ENCODE peak calls at places on chromosome X, in four cellular contexts. P is heart left ventricle, M is prostate gland, Z is transverse colon. N is an unnamed sample.

GRCh38 chrX:103488332-103488731 is 31.0 kb downstream of the RAB40A start:
- DNase-seq in P (no peak), M (no peak), Z (no peak), N (peak; percentile 14)

GRCh38 chrX:96611619-96612362 is 72.9 kb upstream of the DIAPH2 start:
- DNase-seq in M (no peak), P (no peak), Z (no peak), N (no peak)

GRCh38 chrX:96314974-96315373 is 369.7 kb upstream of the DIAPH2 start:
- DNase-seq in M (no peak), P (no peak), Z (no peak), N (peak; percentile 0)

GRCh38 chrX:98203800-98204199 is 1320.1 kb downstream of the RPA4 start:
- DNase-seq in P (no peak), Z (no peak), M (no peak), N (no peak)

GRCh38 chrX:129653985-129654651 is 638 bp downstream of the APLN start:
- DNase-seq in Z (no peak), P (peak; percentile 23), M (no peak), N (no peak)

GRCh38 chrX:40109288-40110008 is 11.7 kb upstream of the BCOR start:
- DNase-seq in Z (peak; percentile 67), P (peak; percentile 69), M (peak; percentile 54), N (peak; percentile 71)

GRCh38 chrX:68647156-68647957 is at the start of gene STARD8:
- DNase-seq in M (no peak), P (peak; percentile 22), Z (no peak), N (peak; percentile 68)

GRCh38 chrX:105564536-105564935 is 257.8 kb upstream of the NRK start:
- DNase-seq in M (no peak), Z (no peak), P (no peak), N (peak; percentile 57)

GRCh38 chrX:155225774-155226173 is 9.5 kb downstream of the VBP1 start:
- DNase-seq in M (no peak), Z (no peak), P (no peak), N (no peak)

GRCh38 chrX:18173494-18174180 is 47.0 kb downstream of the BEND2 start:
- DNase-seq in M (no peak), Z (no peak), P (no peak), N (no peak)

GRCh38 chrX:8738588-8739189 is 6.8 kb upstream of the ANOS1 start:
- DNase-seq in M (peak; percentile 27), P (peak; percentile 21), Z (peak; percentile 22), N (peak; percentile 24)

GRCh38 chrX:83845397-83845796 is 15.5 kb upstream of the CYLC1 start:
- DNase-seq in Z (no peak), M (no peak), P (no peak), N (no peak)

GRCh38 chrX:121308276-121308805 is 260.9 kb downstream of the GLUD2 start:
- DNase-seq in M (no peak), P (no peak), Z (peak; percentile 8), N (peak; percentile 1)

GRCh38 chrX:107766470-107767140 is 9.0 kb downstream of the TSC22D3 start:
- DNase-seq in Z (peak; percentile 25), M (no peak), P (peak; percentile 46), N (no peak)

GRCh38 chrX:146435472-146435871 is 374.1 kb upstream of the CXorf51B start:
- DNase-seq in Z (no peak), M (no peak), P (no peak), N (no peak)

GRCh38 chrX:10199212-10199611 is 42.4 kb downstream of the CLCN4 start:
- DNase-seq in Z (peak; percentile 29), P (peak; percentile 20), M (no peak), N (no peak)

DNA sequence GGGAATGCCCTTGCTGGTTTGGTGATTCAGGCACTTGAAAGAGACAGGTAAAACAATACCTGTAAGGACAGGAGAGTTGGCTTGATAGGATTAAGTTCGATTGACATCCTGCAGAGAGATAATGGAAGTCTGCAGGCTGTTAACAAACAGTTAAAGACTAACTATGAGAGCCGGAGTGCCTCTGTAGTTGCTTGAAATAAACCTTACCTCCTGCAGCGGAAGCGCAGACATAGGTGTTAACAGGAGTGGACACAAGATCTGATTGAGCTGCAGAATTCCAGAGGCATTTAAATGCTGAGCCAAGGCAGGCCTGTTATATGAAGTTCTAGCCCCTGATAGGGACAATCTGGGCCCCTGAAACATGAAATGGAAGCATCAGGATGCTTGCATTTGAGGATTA is 416.7 kb upstream of the MAOA start:
- DNase-seq in M (no peak), Z (no peak), P (no peak), N (no peak)
- H3K27me3 ChIP-seq in M (no peaks in the 10 kb centered on the region), Z (no peaks in the 10 kb centered on the region), P (no peaks in the 10 kb centered on the region), N (no peaks in the 10 kb centered on the region)

GRCh38 chrX:110310896-110311295 is 7.0 kb downstream of the AMMECR1 start:
- DNase-seq in P (no peak), Z (no peak), M (no peak), N (no peak)
- H3K4me1 ChIP-seq in P (no peaks in the 10 kb centered on the region), Z (no peaks in the 10 kb centered on the region), M (no peaks in the 10 kb centered on the region), N (no peaks in the 10 kb centered on the region)

GRCh38 chrX:140066262-140066661 is 100.9 kb upstream of the CXorf66 start:
- DNase-seq in P (no peak), Z (no peak), M (no peak), N (no peak)

DNA sequence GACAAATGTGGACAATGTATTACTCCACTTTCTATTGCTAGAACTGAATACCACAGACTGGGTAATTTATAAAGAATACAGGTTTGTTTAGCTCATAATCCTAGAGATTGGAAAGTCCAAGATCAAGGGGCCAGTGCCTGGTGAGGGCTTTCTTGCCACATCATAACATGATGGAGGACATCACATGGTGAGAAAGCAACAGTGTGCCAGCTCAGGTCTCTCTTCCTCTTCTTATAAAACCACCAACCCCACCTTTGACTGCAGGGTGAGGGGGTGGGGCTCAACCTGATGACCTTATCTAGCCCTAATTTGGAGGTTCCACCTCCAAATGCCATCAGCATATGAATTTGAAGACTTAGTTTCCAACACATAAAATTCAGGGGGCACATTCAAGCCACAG is 105.7 kb upstream of the CXorf66 start:
- DNase-seq in M (no peak), P (no peak), Z (no peak), N (no peak)
- H3K27me3 ChIP-seq in M (no peaks in the 10 kb centered on the region), P (no peaks in the 10 kb centered on the region), Z (no peaks in the 10 kb centered on the region), N (no peaks in the 10 kb centered on the region)

DNA sequence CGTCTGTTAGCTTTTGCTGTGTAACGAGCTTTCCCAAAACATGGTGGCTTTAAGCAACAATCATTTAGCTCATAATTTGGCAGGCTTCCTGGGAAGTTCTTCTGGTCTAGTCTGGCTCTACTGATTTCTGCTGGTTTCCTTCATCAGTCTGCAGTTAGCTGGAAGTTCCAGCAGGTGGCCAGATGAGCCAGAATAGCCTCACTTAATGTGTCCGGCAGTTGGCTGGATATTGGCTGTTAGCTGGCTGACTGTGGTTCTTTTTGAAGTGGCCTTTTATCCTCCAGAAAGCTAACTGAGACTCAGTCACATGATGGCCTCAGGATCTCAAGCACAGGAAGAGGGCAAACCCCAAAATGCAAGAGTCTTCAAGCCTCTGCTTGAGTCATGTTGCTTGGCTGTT is 34.9 kb downstream of the FTHL17 start:
- DNase-seq in M (peak; percentile 3), Z (peak; percentile 30), P (peak; percentile 28), N (peak; percentile 40)
- H3K4me1 ChIP-seq in M (no peaks in the 10 kb centered on the region), Z (no peaks in the 10 kb centered on the region), P (no peaks in the 10 kb centered on the region), N (no peaks in the 10 kb centered on the region)

GRCh38 chrX:79079477-79079876 is 65.0 kb upstream of the GPR174 start:
- DNase-seq in M (no peak), Z (no peak), P (no peak), N (no peak)
- H3K27me3 ChIP-seq in M (no peaks in the 10 kb centered on the region), Z (no peaks in the 10 kb centered on the region), P (no peaks in the 10 kb centered on the region), N (no peaks in the 10 kb centered on the region)

GRCh38 chrX:71542411-71542810 is 9.5 kb downstream of the OGT start:
- DNase-seq in Z (no peak), P (no peak), M (no peak), N (no peak)
- H3K4me1 ChIP-seq in Z (peaks cover 3% of the 10 kb centered on the region), P (peaks cover 12% of the 10 kb centered on the region), M (no peaks in the 10 kb centered on the region), N (peaks cover 28% of the 10 kb centered on the region)

GRCh38 chrX:151552721-151553120 is 10.8 kb upstream of the PASD1 start:
- DNase-seq in P (no peak), Z (no peak), M (no peak), N (no peak)
- H3K27me3 ChIP-seq in P (no peaks in the 10 kb centered on the region), Z (no peaks in the 10 kb centered on the region), M (no peaks in the 10 kb centered on the region), N (no peaks in the 10 kb centered on the region)

GRCh38 chrX:78105944-78106650 is 2.0 kb downstream of the PGK1 start:
- DNase-seq in M (no peak), Z (no peak), P (no peak), N (no peak)
- H3K4me1 ChIP-seq in M (no peaks in the 10 kb centered on the region), Z (peaks cover 12% of the 10 kb centered on the region), P (peaks cover 13% of the 10 kb centered on the region), N (peaks cover 14% of the 10 kb centered on the region)

DNA sequence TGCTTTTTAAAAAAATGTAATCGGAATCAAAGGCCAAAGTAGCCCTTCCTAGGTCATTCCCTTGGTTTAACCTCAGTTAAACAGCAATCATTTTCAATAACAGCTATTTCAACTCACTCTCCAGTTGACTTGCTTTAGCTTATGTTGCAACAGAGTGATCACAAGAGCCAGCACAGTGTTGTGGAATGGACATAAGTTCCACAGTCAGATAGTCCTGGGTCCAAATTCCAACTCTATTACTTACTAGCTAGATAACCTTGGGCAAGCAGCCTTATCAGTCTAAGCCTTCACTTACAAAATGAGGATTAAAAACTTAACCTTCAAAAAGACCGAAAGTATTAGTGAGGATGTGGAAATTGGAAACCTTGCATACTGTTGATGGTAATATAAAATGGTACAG is 9.2 kb upstream of the GPC3 start:
- DNase-seq in P (no peak), Z (no peak), M (no peak), N (no peak)
- H3K27me3 ChIP-seq in P (no peaks in the 10 kb centered on the region), Z (no peaks in the 10 kb centered on the region), M (no peaks in the 10 kb centered on the region), N (no peaks in the 10 kb centered on the region)

DNA sequence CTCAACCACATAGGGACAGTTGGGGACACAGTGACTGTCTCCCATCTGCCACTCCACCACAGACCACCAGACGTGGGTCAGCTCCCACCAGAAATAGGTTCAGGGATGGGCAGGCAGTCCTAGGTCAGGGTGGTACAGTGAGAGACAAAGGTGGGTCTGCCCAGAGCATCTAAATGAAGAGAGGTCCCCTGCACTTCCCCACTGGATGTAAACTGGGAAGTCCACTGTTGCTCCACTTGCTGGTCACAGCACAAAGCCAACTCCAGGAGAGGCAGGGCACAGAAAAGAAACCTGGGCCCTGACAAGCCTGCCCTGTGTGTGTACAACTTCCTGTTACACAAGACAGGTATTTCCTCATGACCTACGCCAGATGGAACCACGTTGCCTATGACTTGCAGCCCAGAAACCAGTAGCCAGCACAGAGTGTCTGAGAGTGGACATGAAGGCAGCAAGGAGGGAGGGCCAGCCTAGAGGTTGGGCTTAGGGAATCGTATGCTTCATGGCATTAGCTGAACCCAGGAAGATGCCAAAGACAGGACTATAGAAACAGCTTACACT is 161.8 kb downstream of the SH3KBP1 start:
- DNase-seq in Z (no peak), M (no peak), P (no peak), N (no peak)
- H3K4me1 ChIP-seq in Z (no peaks in the 10 kb centered on the region), M (no peaks in the 10 kb centered on the region), P (no peaks in the 10 kb centered on the region), N (no peaks in the 10 kb centered on the region)